ENCODE peak calls at places on chromosomes 12 and 14, in nine cellular contexts. H, Z, L, G, D, A, C, Y and T are unnamed samples.
A peak's percentile ranks its signal among the peaks of the same experiment; 100 is the strongest.

GRCh38 chr12:94386422-94386821 is 73.2 kb downstream of the CEP83 start:
- DNase-seq in H (no peak), Z (no peak), L (no peak), G (no peak), D (peak; percentile 89), A (no peak), C (no peak), Y (no peak), T (peak; percentile 80)

GRCh38 chr14:50067723-50068495 is 48.5 kb downstream of the VCPKMT start:
- DNase-seq in H (no peak), Z (peak; percentile 55), L (peak; percentile 40), G (no peak), D (peak; percentile 54), A (no peak), C (peak; percentile 21), Y (no peak), T (peak; percentile 78)

GRCh38 chr14:32818576-32818975 is 120.1 kb upstream of the NPAS3 start:
- DNase-seq in H (no peak), Z (no peak), L (no peak), G (no peak), D (no peak), A (no peak), C (no peak), Y (no peak), T (no peak)

GRCh38 chr12:99413751-99414150 is 233.8 kb upstream of the GARIN6 start:
- DNase-seq in H (no peak), Z (no peak), L (no peak), G (no peak), D (no peak), A (no peak), C (no peak), Y (no peak), T (no peak)

GRCh38 chr12:4829793-4830162 is 79.9 kb upstream of the KCNA1 start:
- DNase-seq in H (no peak), Z (no peak), L (no peak), G (peak; percentile 11), D (no peak), A (no peak), C (no peak), Y (no peak), T (no peak)

GRCh38 chr14:20610002-20610765 is 19.0 kb upstream of the RNASE12 start:
- DNase-seq in H (no peak), Z (peak; percentile 45), L (peak; percentile 85), G (peak; percentile 85), D (peak; percentile 82), A (peak; percentile 89), C (no peak), Y (no peak), T (peak; percentile 79)

GRCh38 chr12:96948782-96949181 is 41.7 kb downstream of the NEDD1 start:
- DNase-seq in H (no peak), Z (no peak), L (no peak), G (peak; percentile 60), D (no peak), A (no peak), C (no peak), Y (no peak), T (no peak)

GRCh38 chr12:27303139-27304111 is 29.2 kb upstream of the BMAL2 start:
- DNase-seq in H (no peak), Z (no peak), L (no peak), G (no peak), D (no peak), A (no peak), C (no peak), Y (no peak), T (no peak)

GRCh38 chr12:56469007-56469930 is 891 bp downstream of the SPRYD4 start:
- DNase-seq in H (no peak), Z (no peak), L (peak; percentile 33), G (peak; percentile 68), D (no peak), A (no peak), C (no peak), Y (no peak), T (no peak)

GRCh38 chr14:91872011-91872476 is 4.7 kb upstream of the TC2N start:
- DNase-seq in H (no peak), Z (no peak), L (no peak), G (peak; percentile 65), D (peak; percentile 48), A (no peak), C (no peak), Y (no peak), T (peak; percentile 49)

GRCh38 chr14:99262977-99263448 is 9.0 kb downstream of the BCL11B start:
- DNase-seq in H (no peak), Z (no peak), L (no peak), G (no peak), D (no peak), A (no peak), C (no peak), Y (no peak), T (no peak)

GRCh38 chr12:56160160-56160763 is 2.1 kb downstream of the MYL6 start:
- DNase-seq in H (no peak), Z (no peak), L (no peak), G (peak; percentile 61), D (peak; percentile 56), A (no peak), C (no peak), Y (no peak), T (peak; percentile 64)

GRCh38 chr12:124771462-124772361 is 92.0 kb downstream of the SCARB1 start:
- DNase-seq in H (no peak), Z (no peak), L (peak; percentile 85), G (peak; percentile 87), D (peak; percentile 77), A (peak; percentile 84), C (peak; percentile 39), Y (no peak), T (peak; percentile 74)

GRCh38 chr12:51863921-51864700 is 15.6 kb upstream of the FIGNL2 start:
- DNase-seq in H (no peak), Z (no peak), L (no peak), G (no peak), D (peak; percentile 11), A (no peak), C (no peak), Y (no peak), T (no peak)

GRCh38 chr12:123253606-123254459 is 17.8 kb downstream of the CDK2AP1 start:
- DNase-seq in H (no peak), Z (no peak), L (no peak), G (no peak), D (peak; percentile 35), A (no peak), C (no peak), Y (no peak), T (no peak)

GRCh38 chr12:121784460-121784859 is 9.0 kb downstream of the RHOF start:
- DNase-seq in H (peak; percentile 72), Z (peak; percentile 72), L (peak; percentile 64), G (no peak), D (peak; percentile 81), A (peak; percentile 71), C (no peak), Y (no peak), T (peak; percentile 87)

DNA sequence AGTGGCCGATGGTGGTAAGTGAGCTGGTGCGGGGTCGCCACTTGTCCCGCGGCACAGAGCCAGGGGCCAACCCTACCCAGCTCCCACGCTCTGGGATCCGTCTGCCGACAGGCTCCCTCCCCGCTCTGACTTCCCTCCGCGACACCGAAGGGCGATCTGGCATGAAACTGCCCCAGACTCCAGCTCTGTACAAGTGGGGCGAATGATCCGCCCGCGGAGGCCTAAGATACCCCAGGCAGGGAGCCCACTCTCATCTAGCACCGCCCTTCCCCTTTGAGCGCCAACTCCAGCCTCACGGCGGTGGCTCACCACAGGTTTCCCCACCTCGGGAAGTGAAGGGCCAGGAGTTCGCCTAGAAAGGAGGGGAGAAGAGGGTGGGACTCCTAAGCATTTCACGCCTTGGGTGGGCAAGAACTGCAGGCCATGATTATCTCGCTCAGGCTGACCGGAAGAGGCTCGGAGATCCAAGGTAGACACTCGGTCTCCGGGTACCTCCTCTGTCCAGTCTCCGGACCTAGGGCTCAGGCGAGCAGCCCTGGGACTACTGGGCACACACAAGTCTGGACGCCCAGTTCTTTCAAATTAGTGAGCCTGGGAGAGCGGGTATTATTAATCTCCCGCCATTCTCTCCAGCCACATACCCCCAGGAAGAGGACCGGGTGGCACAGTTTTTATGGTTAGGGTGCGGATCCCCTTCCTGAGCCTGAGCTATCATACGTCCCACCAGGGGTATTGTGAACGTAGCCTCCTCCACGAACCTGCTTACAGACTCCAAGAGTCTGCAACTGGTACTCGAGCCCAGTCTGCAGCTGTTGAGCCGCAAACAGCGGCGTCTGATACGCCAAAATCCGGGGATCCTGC is 849 bp downstream of the WNT1 start:
- DNase-seq in H (no peak), Z (no peak), L (no peak), G (no peak), D (no peak), A (no peak), C (no peak), Y (no peak), T (no peak)
- H3K4me3 ChIP-seq in H (peak overlapping the region; percentile 6), Z (no peak overlapping the region), L (peak overlapping the region; percentile 42), G (peak overlapping the region; percentile 54), D (peak overlapping the region; percentile 13), A (no peak overlapping the region), C (no peak overlapping the region), Y (peak overlapping the region; percentile 18), T (no peak overlapping the region)

GRCh38 chr12:89706551-89707348 is 1.9 kb downstream of the ATP2B1 start:
- DNase-seq in H (no peak), Z (no peak), L (peak; percentile 53), G (peak; percentile 30), D (peak; percentile 32), A (peak; percentile 25), C (no peak), Y (no peak), T (no peak)
- TF ChIP-seq CTCF in H (no peak), Z (no peak), L (peak; percentile 39), G (no peak), D (no peak), A (no peak), C (no peak), Y (no peak), T (no peak)

DNA sequence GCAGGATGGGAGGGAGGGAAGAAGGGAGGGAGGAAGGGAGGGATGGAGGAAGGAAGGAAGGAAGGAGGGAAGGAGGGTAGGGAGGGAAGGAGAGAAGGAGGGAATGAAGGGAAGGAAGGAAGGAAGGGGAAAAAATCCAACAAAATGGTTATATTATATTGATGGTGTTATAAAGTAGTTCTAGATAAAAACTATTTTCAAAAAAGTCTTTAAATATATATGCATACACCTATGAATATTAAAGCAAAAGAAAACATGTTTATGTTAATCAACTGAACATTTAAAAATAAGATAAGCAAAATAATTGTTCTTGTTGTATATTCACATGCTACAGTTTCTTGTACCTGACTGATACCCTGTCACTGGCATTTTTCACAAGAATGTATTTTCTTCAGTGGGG is 1.9 kb downstream of the BDKRB1 start:
- DNase-seq in H (no peak), Z (no peak), L (no peak), G (no peak), D (no peak), A (no peak), C (no peak), Y (no peak), T (no peak)
- H3K4me3 ChIP-seq in H (no peak overlapping the region), Z (no peak overlapping the region), L (no peak overlapping the region), G (no peak overlapping the region), D (no peak overlapping the region), A (no peak overlapping the region), C (no peak overlapping the region), Y (no peak overlapping the region), T (no peak overlapping the region)

DNA sequence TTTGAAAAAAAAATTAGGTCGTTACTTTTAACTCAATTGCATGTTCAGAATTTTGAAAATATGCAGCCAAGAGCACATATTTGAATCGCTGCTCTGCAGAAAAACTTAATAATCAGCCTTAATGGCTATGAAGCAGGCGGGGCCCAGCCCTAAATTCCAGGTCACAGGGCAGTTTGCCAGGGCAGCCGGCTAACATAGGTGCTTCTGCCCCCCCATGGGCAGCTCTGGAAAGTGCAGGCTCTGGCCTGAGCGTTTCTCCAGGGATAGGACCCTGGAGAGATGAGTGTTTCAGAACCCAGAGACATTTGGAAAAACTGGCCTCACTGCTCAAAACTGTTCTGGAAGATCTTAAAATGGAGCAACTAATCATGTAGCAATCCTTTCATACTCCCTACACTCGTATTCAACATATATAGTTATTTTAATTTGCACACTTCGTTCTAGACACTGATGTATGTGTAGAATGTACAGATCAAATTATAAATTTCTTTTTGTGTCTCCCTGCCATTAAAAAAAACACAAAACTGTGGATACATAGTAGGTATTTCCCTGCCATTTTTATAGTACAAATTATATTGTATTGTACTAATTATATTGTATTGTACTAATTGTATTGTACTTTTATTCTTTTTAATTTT is 26.0 kb upstream of the PTGR2 start:
- DNase-seq in H (no peak), Z (peak; percentile 67), L (peak; percentile 89), G (peak; percentile 89), D (peak; percentile 93), A (peak; percentile 95), C (peak; percentile 76), Y (peak; percentile 61), T (peak; percentile 89)
- TF ChIP-seq CTCF in H (peak; percentile 92), Z (peak; percentile 92), L (peak; percentile 83), G (peak; percentile 91), D (peak; percentile 92), A (peak; percentile 94), C (peak; percentile 90), Y (peak; percentile 95), T (peak; percentile 95)